ENCODE peak calls at places on chromosomes 3 and 15, in nine cellular contexts. One of them, this sample, is unnamed.

GRCh38 chr3:32850226-32850625 is 32.4 kb downstream of the TRIM71 start:
- DNase-seq in stimulated activated CD4-positive, alpha-beta T cell treated with anti-CD3 and anti-CD28 coated beads, Interleukin-15, amount 100 ng/mL, for 1 hour: no peak
- DNase-seq in body of pancreas: no peak
- DNase-seq in bronchial epithelial cell: no peak
- DNase-seq in kidney tubule cell: peak
- DNase-seq in RWPE1: no peak
- DNase-seq in GM06990: no peak
- DNase-seq in COR-L47: no peak
- DNase-seq in DMS 273 treated with DMSO at 0.1 percent for 48 hours: no peak
- DNase-seq in this sample: no peak

GRCh38 chr3:45792516-45793172 is 3.7 kb downstream of the SLC6A20 start:
- DNase-seq in stimulated activated CD4-positive, alpha-beta T cell treated with anti-CD3 and anti-CD28 coated beads, Interleukin-15, amount 100 ng/mL, for 1 hour: no peak
- DNase-seq in body of pancreas: no peak
- DNase-seq in bronchial epithelial cell: no peak
- DNase-seq in kidney tubule cell: no peak
- DNase-seq in RWPE1: no peak
- DNase-seq in GM06990: no peak
- DNase-seq in COR-L47: no peak
- DNase-seq in DMS 273 treated with DMSO at 0.1 percent for 48 hours: no peak
- DNase-seq in this sample: no peak

GRCh38 chr3:120850326-120851295 is 57.4 kb upstream of the STXBP5L start:
- DNase-seq in stimulated activated CD4-positive, alpha-beta T cell treated with anti-CD3 and anti-CD28 coated beads, Interleukin-15, amount 100 ng/mL, for 1 hour: no peak
- DNase-seq in body of pancreas: no peak
- DNase-seq in bronchial epithelial cell: peak
- DNase-seq in kidney tubule cell: peak
- DNase-seq in RWPE1: no peak
- DNase-seq in GM06990: no peak
- DNase-seq in COR-L47: no peak
- DNase-seq in DMS 273 treated with DMSO at 0.1 percent for 48 hours: peak
- DNase-seq in this sample: no peak

GRCh38 chr3:63908081-63908736 is 4.0 kb downstream of the SCAANT1 start:
- DNase-seq in stimulated activated CD4-positive, alpha-beta T cell treated with anti-CD3 and anti-CD28 coated beads, Interleukin-15, amount 100 ng/mL, for 1 hour: no peak
- DNase-seq in body of pancreas: no peak
- DNase-seq in bronchial epithelial cell: no peak
- DNase-seq in kidney tubule cell: no peak
- DNase-seq in RWPE1: no peak
- DNase-seq in GM06990: no peak
- DNase-seq in COR-L47: no peak
- DNase-seq in DMS 273 treated with DMSO at 0.1 percent for 48 hours: no peak
- DNase-seq in this sample: no peak

GRCh38 chr15:81765816-81766215 is 280.0 kb downstream of the MEX3B start:
- DNase-seq in stimulated activated CD4-positive, alpha-beta T cell treated with anti-CD3 and anti-CD28 coated beads, Interleukin-15, amount 100 ng/mL, for 1 hour: no peak
- DNase-seq in body of pancreas: no peak
- DNase-seq in bronchial epithelial cell: no peak
- DNase-seq in kidney tubule cell: no peak
- DNase-seq in RWPE1: no peak
- DNase-seq in GM06990: no peak
- DNase-seq in COR-L47: no peak
- DNase-seq in DMS 273 treated with DMSO at 0.1 percent for 48 hours: no peak
- DNase-seq in this sample: no peak

GRCh38 chr3:99332276-99332675 is 306.1 kb upstream of the COL8A1 start:
- DNase-seq in stimulated activated CD4-positive, alpha-beta T cell treated with anti-CD3 and anti-CD28 coated beads, Interleukin-15, amount 100 ng/mL, for 1 hour: no peak
- DNase-seq in body of pancreas: no peak
- DNase-seq in bronchial epithelial cell: no peak
- DNase-seq in kidney tubule cell: no peak
- DNase-seq in RWPE1: no peak
- DNase-seq in GM06990: no peak
- DNase-seq in COR-L47: no peak
- DNase-seq in DMS 273 treated with DMSO at 0.1 percent for 48 hours: no peak
- DNase-seq in this sample: no peak

GRCh38 chr15:39188930-39189329 is 391.9 kb upstream of the THBS1 start:
- DNase-seq in stimulated activated CD4-positive, alpha-beta T cell treated with anti-CD3 and anti-CD28 coated beads, Interleukin-15, amount 100 ng/mL, for 1 hour: no peak
- DNase-seq in body of pancreas: no peak
- DNase-seq in bronchial epithelial cell: peak
- DNase-seq in kidney tubule cell: peak
- DNase-seq in RWPE1: peak
- DNase-seq in GM06990: no peak
- DNase-seq in COR-L47: no peak
- DNase-seq in DMS 273 treated with DMSO at 0.1 percent for 48 hours: no peak
- DNase-seq in this sample: no peak

GRCh38 chr3:71537211-71537611 is 46.3 kb downstream of the FOXP1 start:
- DNase-seq in stimulated activated CD4-positive, alpha-beta T cell treated with anti-CD3 and anti-CD28 coated beads, Interleukin-15, amount 100 ng/mL, for 1 hour: no peak
- DNase-seq in body of pancreas: no peak
- DNase-seq in bronchial epithelial cell: peak
- DNase-seq in kidney tubule cell: peak
- DNase-seq in RWPE1: peak
- DNase-seq in GM06990: no peak
- DNase-seq in COR-L47: no peak
- DNase-seq in DMS 273 treated with DMSO at 0.1 percent for 48 hours: no peak
- DNase-seq in this sample: no peak

GRCh38 chr3:99108508-99108907 is 207.0 kb upstream of the DCBLD2 start:
- DNase-seq in stimulated activated CD4-positive, alpha-beta T cell treated with anti-CD3 and anti-CD28 coated beads, Interleukin-15, amount 100 ng/mL, for 1 hour: no peak
- DNase-seq in body of pancreas: no peak
- DNase-seq in bronchial epithelial cell: peak
- DNase-seq in kidney tubule cell: peak
- DNase-seq in RWPE1: peak
- DNase-seq in GM06990: no peak
- DNase-seq in COR-L47: no peak
- DNase-seq in DMS 273 treated with DMSO at 0.1 percent for 48 hours: no peak
- DNase-seq in this sample: no peak

This sample was measured in NCI-H2029.